ENCODE peak calls at places on chromosomes 5 and 9, in six cellular contexts. N is body of pancreas, Z is upper lobe of left lung, G is transverse colon, S is GM12891, F is HepG2. P is an unnamed sample.
A peak's percentile ranks its signal among the peaks of the same experiment; 100 is the strongest.

GRCh38 chr9:100595391-100596199 is 17.7 kb downstream of the CAVIN4 start:
- DNase-seq in N (peak; percentile 26), F (peak; percentile 39), G (no peak), S (no peak), Z (no peak), P (no peak)

GRCh38 chr5:103889500-103890209 is 327.1 kb upstream of the NUDT12 start:
- DNase-seq in F (no peak), N (no peak), G (no peak), S (no peak), Z (no peak), P (no peak)

GRCh38 chr5:131589510-131590348 is 45.3 kb downstream of the RAPGEF6 start:
- DNase-seq in S (no peak), N (no peak), Z (no peak), F (peak; percentile 60), G (peak; percentile 26), P (no peak)

GRCh38 chr5:178540526-178540925 is 49.7 kb downstream of the COL23A1 start:
- DNase-seq in F (no peak), N (no peak), S (no peak), Z (no peak), G (no peak), P (no peak)

GRCh38 chr5:142360051-142360498 is 35.3 kb upstream of the SPRY4 start:
- DNase-seq in F (peak; percentile 76), Z (no peak), S (no peak), G (no peak), N (no peak), P (no peak)

GRCh38 chr5:95958308-95959014 is 3.2 kb downstream of the ELL2 start:
- DNase-seq in G (peak; percentile 27), Z (peak; percentile 34), S (no peak), F (peak; percentile 65), N (peak; percentile 37), P (no peak)

GRCh38 chr5:41925555-41925946 is 470 bp downstream of the FBXO4 start:
- DNase-seq in Z (peak; percentile 20), N (peak; percentile 40), G (no peak), F (peak; percentile 39), S (no peak), P (peak; percentile 65)

GRCh38 chr5:176880393-176881020 is 18.6 kb downstream of the HK3 start:
- DNase-seq in G (no peak), S (no peak), F (no peak), N (no peak), Z (no peak), P (no peak)

GRCh38 chr5:123538670-123539459 is 26.9 kb downstream of the CSNK1G3 start:
- DNase-seq in F (no peak), G (no peak), S (no peak), N (no peak), Z (no peak), P (no peak)

GRCh38 chr5:56323505-56323904 is 90.4 kb upstream of the ANKRD55 start:
- DNase-seq in N (no peak), G (no peak), F (peak; percentile 50), S (no peak), Z (no peak), P (no peak)

GRCh38 chr9:87959916-87960581 is 14.3 kb downstream of the CDK20 start:
- DNase-seq in G (peak; percentile 57), N (no peak), S (no peak), Z (no peak), F (no peak), P (peak; percentile 57)

GRCh38 chr9:38771593-38771992 is 51.7 kb upstream of the FAM240B start:
- DNase-seq in G (no peak), Z (no peak), S (no peak), N (no peak), F (no peak), P (no peak)

GRCh38 chr9:99605016-99605743 is 216.5 kb upstream of the NR4A3 start:
- DNase-seq in N (no peak), G (no peak), Z (no peak), S (no peak), F (no peak), P (no peak)

GRCh38 chr5:154236459-154237375 is 46.2 kb downstream of the GALNT10 start:
- DNase-seq in F (no peak), G (no peak), N (no peak), Z (no peak), S (no peak), P (no peak)

GRCh38 chr5:16883801-16884200 is 52.3 kb downstream of the MYO10 start:
- DNase-seq in S (no peak), F (no peak), N (no peak), Z (no peak), G (no peak), P (no peak)

GRCh38 chr5:502325-503079 is 21.7 kb downstream of the SLC9A3 start:
- DNase-seq in Z (no peak), N (no peak), F (no peak), G (no peak), S (no peak), P (no peak)

GRCh38 chr9:131257266-131258025 is 18.9 kb downstream of the FAM78A start:
- DNase-seq in G (no peak), S (no peak), N (no peak), F (no peak), Z (no peak), P (no peak)

GRCh38 chr5:172059661-172060100 is 53.2 kb upstream of the FBXW11 start:
- DNase-seq in Z (no peak), G (no peak), N (no peak), S (no peak), F (peak; percentile 19), P (no peak)

GRCh38 chr5:133746834-133747233 is 134.5 kb upstream of the FSTL4 start:
- DNase-seq in G (no peak), N (no peak), S (peak; percentile 32), Z (no peak), F (peak; percentile 4), P (no peak)

DNA sequence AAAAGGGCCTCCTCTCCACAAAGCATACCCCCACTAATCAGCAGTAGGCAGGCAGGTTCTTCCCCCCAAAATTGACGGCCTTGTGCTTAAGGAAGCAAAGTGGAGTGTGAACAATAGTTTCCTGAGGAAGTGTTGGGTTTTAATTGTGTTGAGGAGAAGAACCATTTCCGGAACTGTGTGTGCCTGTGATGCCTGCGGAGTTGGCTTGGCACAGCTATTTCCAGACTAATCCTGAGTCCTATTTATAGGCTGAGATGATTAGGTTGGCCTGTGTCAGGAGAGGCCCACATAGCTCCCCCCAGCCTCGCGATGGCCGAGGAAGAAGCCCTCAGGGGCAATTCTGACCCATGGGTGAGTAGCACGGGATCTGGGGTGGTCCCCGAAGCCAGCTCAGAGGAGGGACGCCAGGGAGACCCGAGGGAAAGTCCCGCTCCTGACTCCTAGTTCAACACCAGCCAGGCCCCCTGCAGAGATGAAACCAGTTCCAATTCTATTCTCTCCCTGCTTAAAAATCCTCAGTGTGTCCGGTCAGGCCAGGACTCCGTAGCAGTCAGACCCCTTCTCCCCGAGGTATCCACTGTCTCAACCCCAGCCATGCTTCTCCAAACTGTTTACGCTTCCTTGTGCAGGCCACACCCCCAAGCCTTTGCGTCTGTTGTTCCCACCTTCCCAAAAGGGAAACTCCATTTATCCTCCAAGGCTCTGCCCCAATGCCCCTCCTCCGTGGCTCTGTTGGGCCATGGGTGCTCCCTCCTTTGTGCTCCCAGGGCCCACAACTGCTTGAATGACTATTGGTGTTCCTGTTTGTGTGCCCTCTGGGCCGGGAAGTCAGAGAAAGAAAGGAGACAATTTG is 18.1 kb downstream of the GSN start:
- DNase-seq in Z (peak; percentile 68), N (peak; percentile 34), F (no peak), S (no peak), G (peak; percentile 63), P (peak; percentile 68)
- TF ChIP-seq POLR2A in Z (peak; percentile 55), N (peak; percentile 47), F (no peak), S (no peak), G (peak; percentile 46), P (no peak)

GRCh38 chr5:135337064-135337463 is 62.0 kb downstream of the MACROH2A1 start:
- DNase-seq in F (no peak), S (no peak), N (no peak), G (no peak), Z (no peak), P (no peak)
- TF ChIP-seq POLR2A in F (no peak), S (no peak), N (no peak), G (no peak), Z (no peak), P (no peak)

DNA sequence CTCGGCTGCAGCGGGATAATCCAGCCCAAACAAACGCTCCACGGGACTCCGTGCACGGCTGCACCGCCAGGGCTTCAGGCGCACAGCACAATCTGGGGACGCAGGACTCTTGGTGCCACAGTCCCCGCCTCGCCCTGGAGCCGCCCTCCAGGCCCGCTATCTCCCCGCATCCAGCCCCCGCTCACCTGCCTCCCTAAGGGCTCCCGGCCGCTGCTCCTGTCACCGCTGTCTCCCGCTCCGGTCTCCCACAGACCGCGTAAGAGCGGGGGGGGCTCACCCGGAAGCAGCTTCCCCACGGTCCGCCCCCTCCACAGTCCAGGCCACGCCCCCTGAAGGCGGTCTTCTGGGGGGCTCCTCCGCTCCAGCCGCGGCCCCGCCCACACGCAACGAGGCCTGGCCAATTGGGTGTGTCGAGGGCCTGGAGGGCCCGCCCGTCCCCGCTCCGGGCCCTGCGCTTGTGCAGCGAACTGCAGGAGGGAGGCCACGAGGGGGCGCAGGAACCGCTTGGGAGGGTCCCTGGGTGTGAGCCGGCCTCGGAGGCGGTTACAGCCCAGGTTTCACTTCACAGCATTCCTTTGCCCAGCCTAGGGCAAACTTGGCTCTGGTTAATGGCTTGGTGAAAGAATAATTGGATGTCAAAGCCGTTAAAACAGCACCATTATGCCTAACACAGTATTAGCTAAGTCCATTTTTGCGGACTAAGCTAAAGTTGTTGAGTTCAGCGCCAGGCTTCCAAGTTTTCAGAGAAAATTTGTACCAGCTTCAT is at the start of gene ALAD:
- DNase-seq in F (peak; percentile 95), G (peak; percentile 100), S (peak; percentile 98), N (peak; percentile 100), Z (peak; percentile 99), P (peak; percentile 100)
- TF ChIP-seq POLR2A in F (no peak), G (peak; percentile 64), S (peak; percentile 30), N (peak; percentile 82), Z (peak; percentile 79), P (peak; percentile 76)

GRCh38 chr9:19119241-19119640 is 8.1 kb downstream of the PLIN2 start:
- DNase-seq in Z (no peak), S (no peak), F (no peak), N (no peak), G (no peak), P (no peak)

GRCh38 chr9:19113964-19114679 is 11.4 kb upstream of the HAUS6 start:
- DNase-seq in G (no peak), Z (no peak), N (no peak), F (no peak), S (no peak), P (no peak)

GRCh38 chr9:19117039-19117716 is 10.1 kb downstream of the PLIN2 start:
- DNase-seq in N (no peak), G (no peak), S (no peak), Z (no peak), F (no peak), P (no peak)

GRCh38 chr9:19116391-19116790 is 10.9 kb downstream of the PLIN2 start:
- DNase-seq in G (no peak), S (no peak), Z (no peak), N (no peak), F (no peak), P (no peak)

DNA sequence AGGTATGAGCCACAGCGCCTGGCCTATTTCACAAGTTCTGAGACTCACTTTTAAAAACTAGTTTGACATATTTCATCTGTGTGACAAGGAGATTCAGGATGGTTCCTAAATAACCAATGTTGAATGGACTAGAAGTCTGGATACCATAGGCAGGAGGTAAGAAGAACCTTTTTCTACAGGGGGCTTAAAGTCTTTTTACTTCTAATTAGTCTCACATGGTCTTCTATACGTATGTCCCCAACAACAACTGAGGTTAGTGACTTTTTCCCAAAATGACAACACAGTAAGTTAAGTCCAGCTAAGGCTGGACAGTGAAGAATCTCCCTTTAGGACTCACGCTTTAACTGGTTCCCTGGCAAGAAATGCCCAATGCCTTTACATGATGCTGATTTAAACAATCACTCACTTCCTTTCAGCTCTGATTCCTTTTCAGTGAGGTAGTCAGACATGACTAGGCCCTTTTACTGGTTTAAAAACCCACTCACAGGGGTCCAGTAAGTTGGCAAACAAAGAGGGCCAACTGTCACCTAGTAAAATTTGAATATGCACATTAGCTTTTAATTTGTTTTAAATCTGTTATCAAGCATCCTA is 12.1 kb upstream of the HAUS6 start:
- DNase-seq in Z (no peak), G (no peak), S (no peak), F (no peak), N (no peak), P (no peak)
- TF ChIP-seq POLR2A in Z (peak; percentile 17), G (no peak), S (no peak), F (no peak), N (no peak), P (no peak)

P was measured in Peyer's patch.